ENCODE peak calls at places on chromosomes 3 and 15, in seven cellular contexts. K, V, U, M, W, N and I are unnamed samples.

GRCh38 chr3:25495726-25496125 is 67.7 kb downstream of the RARB start:
- DNase-seq in K (no peak), V (peak), U (no peak), M (no peak), W (peak), N (no peak), I (no peak)

GRCh38 chr15:55588070-55588817 is at the start of gene PYGO1:
- DNase-seq in K (peak), V (peak), U (peak), M (peak), W (no peak), N (no peak), I (peak)

GRCh38 chr15:60363024-60363674 is 34.6 kb downstream of the ANXA2 start:
- DNase-seq in K (no peak), V (no peak), U (no peak), M (no peak), W (no peak), N (no peak), I (no peak)

GRCh38 chr3:69033470-69033869 is 18.7 kb downstream of the TMF1 start:
- DNase-seq in K (no peak), V (peak), U (no peak), M (no peak), W (no peak), N (no peak), I (peak)

GRCh38 chr3:194489736-194490612 is 3.2 kb upstream of the ATP13A3 start:
- DNase-seq in K (no peak), V (peak), U (no peak), M (no peak), W (no peak), N (no peak), I (peak)

GRCh38 chr3:25144430-25144829 is 283.6 kb upstream of the RARB start:
- DNase-seq in K (no peak), V (no peak), U (no peak), M (no peak), W (peak), N (no peak), I (no peak)

GRCh38 chr3:156148946-156149348 is 28.6 kb downstream of the KCNAB1 start:
- DNase-seq in K (no peak), V (peak), U (no peak), M (no peak), W (no peak), N (no peak), I (no peak)

GRCh38 chr3:101903426-101903825 is 54.1 kb downstream of the NFKBIZ start:
- DNase-seq in K (no peak), V (peak), U (no peak), M (no peak), W (no peak), N (no peak), I (peak)

GRCh38 chr3:72492240-72492639 is 356.0 kb downstream of the SHQ1 start:
- DNase-seq in K (no peak), V (peak), U (peak), M (no peak), W (peak), N (peak), I (peak)

GRCh38 chr3:171113716-171114115 is 87.2 kb upstream of the SLC2A2 start:
- DNase-seq in K (no peak), V (no peak), U (no peak), M (no peak), W (no peak), N (no peak), I (no peak)

GRCh38 chr15:65767895-65768294 is 24.2 kb downstream of the DENND4A start:
- DNase-seq in K (no peak), V (no peak), U (no peak), M (no peak), W (no peak), N (no peak), I (no peak)

GRCh38 chr15:26029146-26029545 is 166.0 kb upstream of the ATP10A start:
- DNase-seq in K (no peak), V (no peak), U (no peak), M (no peak), W (no peak), N (no peak), I (no peak)

GRCh38 chr15:38690737-38691332 is 126.2 kb upstream of the RASGRP1 start:
- DNase-seq in K (no peak), V (peak), U (peak), M (peak), W (no peak), N (no peak), I (peak)

GRCh38 chr15:67189326-67190051 is 65.0 kb downstream of the AAGAB start:
- DNase-seq in K (no peak), V (no peak), U (peak), M (peak), W (no peak), N (no peak), I (no peak)

GRCh38 chr15:80929225-80929624 is 60.4 kb downstream of the MESD start:
- DNase-seq in K (no peak), V (peak), U (no peak), M (no peak), W (no peak), N (peak), I (peak)

GRCh38 chr3:39398700-39399099 is 7.8 kb upstream of the RPSA start:
- DNase-seq in K (no peak), V (no peak), U (no peak), M (no peak), W (no peak), N (no peak), I (no peak)

GRCh38 chr3:38998086-38998485 is 53.7 kb downstream of the SCN11A start:
- DNase-seq in K (no peak), V (no peak), U (no peak), M (no peak), W (no peak), N (no peak), I (peak)

GRCh38 chr3:193499152-193499551 is 55.5 kb downstream of the ATP13A4 start:
- DNase-seq in K (no peak), V (no peak), U (no peak), M (no peak), W (no peak), N (no peak), I (no peak)

GRCh38 chr3:101095703-101096102 is 102.5 kb upstream of the ABI3BP start:
- DNase-seq in K (no peak), V (peak), U (no peak), M (no peak), W (no peak), N (no peak), I (peak)

GRCh38 chr3:72571052-72571451 is 277.2 kb downstream of the SHQ1 start:
- DNase-seq in K (no peak), V (no peak), U (no peak), M (no peak), W (no peak), N (no peak), I (no peak)

GRCh38 chr3:104909721-104910120 is 457.0 kb upstream of the ALCAM start:
- DNase-seq in K (no peak), V (no peak), U (no peak), M (no peak), W (no peak), N (no peak), I (no peak)

GRCh38 chr15:40239671-40240618 is 1.1 kb downstream of the PAK6 start:
- DNase-seq in K (no peak), V (no peak), U (no peak), M (peak), W (no peak), N (no peak), I (no peak)

GRCh38 chr3:177089120-177089519 is 108.2 kb downstream of the TBL1XR1 start:
- DNase-seq in K (no peak), V (no peak), U (no peak), M (no peak), W (no peak), N (no peak), I (no peak)

GRCh38 chr3:127787071-127787490 is 35.2 kb downstream of the MGLL start:
- DNase-seq in K (no peak), V (no peak), U (peak), M (no peak), W (no peak), N (no peak), I (no peak)

GRCh38 chr3:111076732-111077131 is 5.1 kb downstream of the NECTIN3 start:
- DNase-seq in K (no peak), V (no peak), U (no peak), M (no peak), W (no peak), N (no peak), I (no peak)

GRCh38 chr3:172709776-172710708 is 825 bp downstream of the NCEH1 start:
- DNase-seq in K (no peak), V (peak), U (peak), M (peak), W (no peak), N (no peak), I (peak)

GRCh38 chr3:64687781-64688515 is at the start of gene ADAMTS9:
- DNase-seq in K (peak), V (peak), U (peak), M (peak), W (no peak), N (no peak), I (no peak)

GRCh38 chr15:49718234-49718633 is 97.4 kb downstream of the DTWD1 start:
- DNase-seq in K (no peak), V (no peak), U (no peak), M (no peak), W (no peak), N (peak), I (peak)

GRCh38 chr15:45372032-45372995 is 6.0 kb downstream of the GATM start:
- DNase-seq in K (no peak), V (no peak), U (no peak), M (no peak), W (no peak), N (no peak), I (no peak)

GRCh38 chr3:136909187-136909586 is 47.2 kb downstream of the NCK1 start:
- DNase-seq in K (no peak), V (no peak), U (no peak), M (no peak), W (no peak), N (no peak), I (no peak)

GRCh38 chr3:135448520-135448919 is 517.0 kb upstream of the PPP2R3A start:
- DNase-seq in K (no peak), V (no peak), U (no peak), M (no peak), W (no peak), N (no peak), I (no peak)

GRCh38 chr3:48983096-48983495 is 6.9 kb upstream of the P4HTM start:
- DNase-seq in K (no peak), V (no peak), U (no peak), M (no peak), W (no peak), N (no peak), I (no peak)

GRCh38 chr3:126616931-126617330 is 38.0 kb downstream of the TXNRD3 start:
- DNase-seq in K (no peak), V (peak), U (no peak), M (no peak), W (no peak), N (no peak), I (no peak)

GRCh38 chr3:184262166-184262926 is 993 bp upstream of the CAMK2N2 start:
- DNase-seq in K (no peak), V (no peak), U (no peak), M (no peak), W (no peak), N (no peak), I (no peak)

GRCh38 chr3:151639096-151639740 is 94.5 kb upstream of the AADACL2 start:
- DNase-seq in K (no peak), V (no peak), U (no peak), M (no peak), W (no peak), N (no peak), I (no peak)

GRCh38 chr3:150495563-150496168 is 50.6 kb downstream of the SERP1 start:
- DNase-seq in K (peak), V (peak), U (no peak), M (no peak), W (no peak), N (peak), I (peak)
- TF ChIP-seq CTCF in K (peak), V (peak), U (peak), M (peak), W (peak), N (peak), I (peak)

GRCh38 chr3:190139365-190139764 is 18.7 kb upstream of the P3H2 start:
- DNase-seq in K (no peak), V (no peak), U (no peak), M (no peak), W (no peak), N (no peak), I (no peak)
- TF ChIP-seq CTCF in K (no peak), V (no peak), U (no peak), M (no peak), W (no peak), N (no peak), I (no peak)

GRCh38 chr3:198079771-198080520 is 119.9 kb downstream of the LMLN start:
- DNase-seq in K (no peak), V (peak), U (peak), M (no peak), W (no peak), N (no peak), I (no peak)
- TF ChIP-seq CTCF in K (no peak), V (no peak), U (no peak), M (no peak), W (peak), N (no peak), I (no peak)

DNA sequence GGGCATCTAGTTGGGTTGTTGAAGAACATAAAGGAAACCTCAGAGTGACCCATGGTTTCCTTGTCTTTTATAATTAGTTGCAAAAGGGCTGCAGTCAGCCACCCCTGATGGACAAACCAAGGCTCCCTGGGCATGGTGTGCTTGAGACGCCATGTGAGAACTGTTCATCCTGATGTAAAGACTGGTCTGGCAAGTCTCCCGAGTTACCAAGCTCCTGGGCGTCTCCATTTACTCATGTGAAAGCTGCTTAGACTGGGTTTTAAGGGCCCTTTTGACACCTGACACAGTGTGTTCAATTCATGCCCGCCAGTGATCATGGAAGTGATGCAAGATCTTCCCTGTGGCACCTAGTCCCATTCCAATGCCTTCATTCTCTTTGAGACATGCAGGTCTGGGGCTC is 49.4 kb downstream of the GRK7 start:
- DNase-seq in K (no peak), V (no peak), U (no peak), M (no peak), W (no peak), N (no peak), I (no peak)
- TF ChIP-seq CTCF in K (no peak), V (no peak), U (no peak), M (no peak), W (no peak), N (no peak), I (no peak)

DNA sequence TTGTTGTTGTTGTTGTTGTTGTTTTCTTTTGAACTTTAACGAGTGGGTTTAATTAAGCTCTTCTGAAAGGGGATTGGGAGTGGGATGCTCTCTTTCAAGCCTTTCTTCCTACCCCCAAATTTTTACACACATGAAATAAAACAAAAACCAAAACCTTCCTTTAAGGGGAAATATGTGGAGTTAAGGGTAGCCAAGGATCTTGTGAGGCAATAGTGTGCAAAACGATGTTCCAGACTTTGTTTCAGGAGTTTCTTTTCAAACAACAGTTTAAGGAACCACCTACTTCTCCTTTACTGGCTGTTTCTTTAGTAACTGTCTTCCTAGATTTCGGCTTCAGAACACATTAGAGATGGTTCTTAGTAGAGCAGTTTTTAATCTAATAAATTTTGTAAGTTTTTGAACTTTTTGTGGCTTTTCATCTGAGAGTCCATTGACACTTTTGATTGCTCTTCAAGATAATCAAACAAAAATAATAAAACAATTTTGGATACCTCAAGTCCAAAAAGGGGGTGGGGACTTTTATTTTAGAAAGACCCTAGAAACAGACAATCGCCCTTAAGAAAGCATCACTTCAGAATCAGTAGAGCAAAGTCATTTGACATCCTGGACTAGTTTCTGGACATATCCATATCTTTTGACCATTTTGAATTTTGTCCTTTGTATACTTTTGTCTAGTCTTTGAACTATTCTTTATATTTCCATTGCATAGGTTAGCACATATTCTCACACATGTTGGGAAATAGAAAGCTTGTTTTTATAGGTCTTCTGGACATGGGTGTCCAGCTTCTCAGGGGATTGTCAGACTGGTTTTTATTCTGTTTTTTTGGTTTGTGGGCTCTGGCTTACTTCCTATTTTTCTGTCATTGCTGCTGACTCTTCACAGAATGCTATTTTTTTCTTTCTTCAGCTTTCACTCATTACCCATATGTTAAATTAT is 6.0 kb downstream of the DIPK2A start:
- DNase-seq in K (no peak), V (no peak), U (no peak), M (no peak), W (no peak), N (no peak), I (no peak)
- TF ChIP-seq CTCF in K (no peak), V (no peak), U (no peak), M (no peak), W (no peak), N (no peak), I (no peak)